ENCODE peak calls at places on chromosomes 12 and 14, in four cellular contexts. L is neuronal stem cell, O is H1, H is mesenchymal stem cell. J is an unnamed sample.

GRCh38 chr12:5213990-5214389 is 170.3 kb downstream of the KCNA5 start:
- DNase-seq in L (no peak), O (no peak), H (no peak), J (no peak)

GRCh38 chr12:79020106-79020505 is 155.5 kb downstream of the SYT1 start:
- DNase-seq in L (no peak), O (no peak), H (peak; percentile 11), J (no peak)

GRCh38 chr12:28583771-28584261 is 393.6 kb downstream of the CCDC91 start:
- DNase-seq in L (no peak), O (no peak), H (peak; percentile 88), J (peak; percentile 25)

GRCh38 chr14:32211068-32211404 is 8.0 kb upstream of the RNU6-8 start:
- DNase-seq in L (no peak), O (no peak), H (no peak), J (no peak)

GRCh38 chr14:31303654-31304053 is 96.1 kb upstream of the HECTD1 start:
- DNase-seq in L (no peak), O (no peak), H (no peak), J (no peak)

GRCh38 chr12:75658826-75659823 is 147.7 kb upstream of the KRR1 start:
- DNase-seq in L (no peak), O (no peak), H (peak; percentile 81), J (no peak)

GRCh38 chr14:34171431-34171830 is 220.6 kb upstream of the EGLN3 start:
- DNase-seq in L (no peak), O (no peak), H (no peak), J (no peak)

GRCh38 chr14:98498019-98498885 is 773.7 kb downstream of the BCL11B start:
- DNase-seq in L (no peak), O (no peak), H (no peak), J (peak; percentile 10)

GRCh38 chr12:39605996-39606395 is 13.6 kb downstream of the ABCD2 start:
- DNase-seq in L (no peak), O (no peak), H (peak; percentile 63), J (peak; percentile 58)

GRCh38 chr12:6154730-6155459 is 30.4 kb upstream of the VWF start:
- DNase-seq in L (no peak), O (no peak), H (no peak), J (peak; percentile 55)

GRCh38 chr12:52836042-52836466 is 1.9 kb upstream of the KRT79 start:
- DNase-seq in L (no peak), O (no peak), H (peak; percentile 76), J (no peak)

GRCh38 chr14:59313063-59314018 is 124.9 kb downstream of the DAAM1 start:
- DNase-seq in L (no peak), O (no peak), H (no peak), J (no peak)
- H3K4me1 ChIP-seq in L (peaks cover 8% of the 10 kb centered on the region), O (no peaks in the 10 kb centered on the region), H (peaks cover 4% of the 10 kb centered on the region), J (peaks cover 10% of the 10 kb centered on the region)

GRCh38 chr14:75294649-75295033 is 16.0 kb downstream of the FOS start:
- DNase-seq in L (no peak), O (no peak), H (no peak), J (no peak)
- H2BK12ac ChIP-seq in L (no peak overlapping the region), O (peak overlapping the region; percentile 82), H (peak overlapping the region; percentile 12), J (peak overlapping the region; percentile 46)

GRCh38 chr12:85872497-85873091 is 1.5 kb upstream of the NTS start:
- DNase-seq in L (peak; percentile 51), O (no peak), H (peak; percentile 66), J (no peak)

GRCh38 chr12:85877459-85877858 is 3.4 kb downstream of the NTS start:
- DNase-seq in L (no peak), O (no peak), H (no peak), J (no peak)

GRCh38 chr12:85874064-85874463 is at the start of gene NTS:
- DNase-seq in L (peak; percentile 31), O (no peak), H (peak; percentile 17), J (no peak)
- H3K4me3 ChIP-seq in L (peak within 1 kb of the TSS; percentile 27), O (no peak within 1 kb of the TSS), H (no peak within 1 kb of the TSS), J (no peak within 1 kb of the TSS)

GRCh38 chr12:56541610-56542009 is 20.0 kb downstream of the RBMS2 start:
- DNase-seq in L (no peak), O (no peak), H (no peak), J (no peak)

GRCh38 chr12:56545023-56545604 is 23.5 kb downstream of the RBMS2 start:
- DNase-seq in L (no peak), O (no peak), H (no peak), J (no peak)

GRCh38 chr12:56551070-56551469 is 29.4 kb downstream of the RBMS2 start:
- DNase-seq in L (no peak), O (no peak), H (no peak), J (no peak)

GRCh38 chr12:56542164-56542563 is 20.5 kb downstream of the RBMS2 start:
- DNase-seq in L (no peak), O (no peak), H (no peak), J (no peak)

DNA sequence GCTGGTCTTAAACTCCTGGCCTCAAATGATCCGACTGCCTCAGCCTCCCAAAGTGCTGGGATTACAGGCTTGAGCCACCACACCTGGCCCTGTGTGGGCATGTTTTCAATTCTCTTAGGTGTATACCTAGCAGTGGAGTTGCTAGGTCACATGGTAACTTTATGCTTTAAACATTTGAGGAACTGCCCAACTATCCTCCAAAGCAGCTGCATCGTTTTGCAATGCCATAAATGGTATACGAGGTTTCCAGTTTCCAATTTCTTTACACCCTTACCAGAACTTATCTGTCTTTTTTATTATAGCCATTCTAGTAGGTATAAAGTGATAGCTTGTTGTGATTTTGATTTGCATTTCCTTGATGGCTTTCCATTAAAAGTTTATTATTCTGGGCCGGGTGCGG is 25.1 kb downstream of the RBMS2 start:
- DNase-seq in L (no peak), O (no peak), H (no peak), J (peak; percentile 40)
- H3K4me1 ChIP-seq in L (no peaks in the 10 kb centered on the region), O (no peaks in the 10 kb centered on the region), H (peaks cover 2% of the 10 kb centered on the region), J (no peaks in the 10 kb centered on the region)

DNA sequence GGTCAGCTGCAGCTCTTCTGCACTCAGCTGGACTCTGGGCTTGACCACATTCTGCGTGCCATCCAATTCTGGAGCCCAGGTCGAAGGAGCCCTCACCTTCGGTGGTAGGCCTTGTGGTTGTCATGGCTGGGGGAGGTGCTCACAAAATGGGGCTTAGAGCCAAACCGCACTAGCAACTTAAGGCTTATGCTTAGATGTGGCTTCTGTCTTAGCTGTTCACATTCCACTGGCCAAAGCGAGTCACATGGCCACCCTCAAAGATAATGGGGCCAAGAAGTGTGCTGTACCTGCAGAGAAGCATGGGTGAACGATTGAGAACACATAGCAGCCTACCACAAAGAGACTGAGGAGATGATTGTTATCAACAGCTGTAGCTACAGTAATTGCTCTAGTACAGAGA is 334.7 kb upstream of the FKBP4 start:
- DNase-seq in L (no peak), O (no peak), H (no peak), J (no peak)
- H2BK12ac ChIP-seq in L (no peak overlapping the region), O (no peak overlapping the region), H (no peak overlapping the region), J (no peak overlapping the region)

GRCh38 chr14:95536036-95536577 is 1.3 kb downstream of the GLRX5 start:
- DNase-seq in L (no peak), O (no peak), H (no peak), J (no peak)
- H3K4me3 ChIP-seq in L (peak overlapping the region; percentile 78), O (peak overlapping the region; percentile 97), H (peak overlapping the region; percentile 85), J (peak overlapping the region; percentile 98)

DNA sequence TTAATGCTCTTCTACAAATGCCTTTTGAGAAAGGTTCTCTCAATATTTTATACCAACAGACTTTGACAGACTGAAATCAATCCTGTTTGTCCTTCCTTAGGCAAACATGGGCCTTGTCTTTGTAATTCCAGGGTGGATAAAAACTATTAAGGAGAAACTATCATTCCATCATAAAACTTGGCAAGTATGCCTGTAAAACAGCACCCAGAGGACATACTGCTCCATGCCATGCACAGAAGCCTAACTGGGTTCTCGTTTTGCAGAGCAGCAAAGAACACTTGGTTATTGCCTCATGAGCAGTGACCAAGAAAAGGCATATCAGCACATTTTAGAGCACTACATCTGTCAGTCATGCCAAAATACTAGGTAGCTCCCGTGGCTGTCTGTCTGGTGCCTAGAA is 33.8 kb upstream of the PTGDR start:
- DNase-seq in L (no peak), O (no peak), H (no peak), J (no peak)
- H3K4me1 ChIP-seq in L (no peaks in the 10 kb centered on the region), O (no peaks in the 10 kb centered on the region), H (no peaks in the 10 kb centered on the region), J (no peaks in the 10 kb centered on the region)

GRCh38 chr12:49020441-49020840 is 1.9 kb upstream of the PRKAG1 start:
- DNase-seq in L (no peak), O (no peak), H (no peak), J (no peak)

GRCh38 chr12:49017764-49018281 is 753 bp downstream of the PRKAG1 start:
- DNase-seq in L (peak; percentile 43), O (no peak), H (peak; percentile 79), J (peak; percentile 39)

GRCh38 chr12:49019120-49019430 is 499 bp upstream of the PRKAG1 start:
- DNase-seq in L (no peak), O (no peak), H (no peak), J (no peak)

GRCh38 chr12:49019435-49020317 is 1.1 kb upstream of the PRKAG1 start:
- DNase-seq in L (no peak), O (peak; percentile 67), H (peak; percentile 53), J (peak; percentile 21)

GRCh38 chr12:49018282-49019119 is at the start of gene PRKAG1:
- DNase-seq in L (peak; percentile 95), O (peak; percentile 96), H (peak; percentile 98), J (peak; percentile 97)
- H2BK12ac ChIP-seq in L (no peak within 1 kb of the TSS), O (peak within 1 kb of the TSS; percentile 84), H (peak within 1 kb of the TSS; percentile 30), J (peak within 1 kb of the TSS; percentile 38)

DNA sequence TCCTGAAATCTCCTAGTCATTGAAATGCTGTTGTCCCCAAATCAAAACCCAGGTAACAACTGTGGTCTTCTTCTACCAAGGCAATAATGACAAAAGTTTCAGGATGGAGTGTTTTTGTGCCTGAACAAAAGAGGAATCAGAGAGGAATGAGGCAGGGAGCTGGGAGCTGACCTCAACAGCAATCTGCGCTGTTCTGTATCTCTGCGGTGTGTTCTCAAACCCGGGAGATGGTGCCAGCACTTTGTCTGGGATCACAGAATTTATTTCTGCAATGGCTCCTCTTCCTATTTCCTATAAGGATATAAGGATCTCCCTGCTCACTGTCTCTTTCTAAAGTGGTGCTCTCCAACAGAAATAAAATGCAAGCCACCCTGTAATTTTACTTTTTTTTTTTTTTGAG is 449 bp upstream of the GLT8D2 start:
- DNase-seq in L (no peak), O (no peak), H (no peak), J (no peak)
- H3K4me3 ChIP-seq in L (no peak overlapping the region), O (peak overlapping the region; percentile 55), H (peak overlapping the region; percentile 87), J (no peak overlapping the region)

GRCh38 chr12:105226219-105226618 is 9.8 kb downstream of the APPL2 start:
- DNase-seq in L (no peak), O (no peak), H (peak; percentile 84), J (no peak)
- H3K4me1 ChIP-seq in L (peaks cover 14% of the 10 kb centered on the region), O (no peaks in the 10 kb centered on the region), H (peaks cover 7% of the 10 kb centered on the region), J (no peaks in the 10 kb centered on the region)